ENCODE peak calls at places on chromosomes 13 and 19, in four cellular contexts. R is occipital lobe, Q is glutamatergic neuron, T is GM23248. W is an unnamed sample.

GRCh38 chr13:98325724-98326123 is 148.7 kb upstream of the RNF113B start:
- DNase-seq in R (no peak), Q (no peak), T (no peak), W (no peak)

GRCh38 chr13:98397221-98397620 is 179.7 kb downstream of the STK24 start:
- DNase-seq in R (no peak), Q (no peak), T (peak), W (no peak)

GRCh38 chr13:41411060-41411459 is 46.3 kb upstream of the RGCC start:
- DNase-seq in R (no peak), Q (no peak), T (no peak), W (no peak)

GRCh38 chr19:533485-534058 is 2.0 kb downstream of the CDC34 start:
- DNase-seq in R (no peak), Q (no peak), T (peak), W (no peak)

GRCh38 chr19:41706741-41707501 is 1.5 kb upstream of the CEACAM5 start:
- DNase-seq in R (no peak), Q (peak), T (peak), W (peak)

GRCh38 chr13:74461011-74461410 is 326.8 kb upstream of the KLF12 start:
- DNase-seq in R (no peak), Q (no peak), T (no peak), W (no peak)

GRCh38 chr19:38388310-38389100 is at the start of gene SPRED3:
- DNase-seq in R (no peak), Q (peak), T (peak), W (peak)

GRCh38 chr19:40219721-40220276 is 1.6 kb upstream of the TTC9B start:
- DNase-seq in R (peak), Q (no peak), T (peak), W (no peak)

GRCh38 chr13:104869501-104869900 is 1666.0 kb downstream of the EFNB2 start:
- DNase-seq in R (no peak), Q (no peak), T (no peak), W (no peak)

GRCh38 chr13:94335786-94336357 is 143.6 kb downstream of the DCT start:
- DNase-seq in R (no peak), Q (no peak), T (no peak), W (no peak)

GRCh38 chr19:50266041-50266440 is 62.6 kb downstream of the MYH14 start:
- DNase-seq in R (no peak), Q (no peak), T (no peak), W (no peak)

GRCh38 chr19:33304760-33305647 is 2.7 kb upstream of the CEBPA start:
- DNase-seq in R (no peak), Q (no peak), T (no peak), W (no peak)

GRCh38 chr19:15378529-15379082 is 981 bp downstream of the AKAP8 start:
- DNase-seq in R (no peak), Q (peak), T (peak), W (no peak)

GRCh38 chr19:28883241-28883693 is 329.7 kb downstream of the UQCRFS1 start:
- DNase-seq in R (no peak), Q (no peak), T (peak), W (peak)

GRCh38 chr13:96243371-96243770 is 153.5 kb downstream of the HS6ST3 start:
- DNase-seq in R (no peak), Q (no peak), T (no peak), W (no peak)

GRCh38 chr19:4429266-4430200 is 27.1 kb downstream of the CHAF1A start:
- DNase-seq in R (peak), Q (no peak), T (no peak), W (no peak)

W was measured in head of caudate nucleus.